ENCODE peak calls at places on chromosomes 3 and 15, in four cellular contexts. K is epithelial cell of esophagus, B is coronary artery, O is bronchial epithelial cell. C is an unnamed sample.

GRCh38 chr3:130772124-130772523 is 25.5 kb upstream of the PIK3R4 start:
- DNase-seq in K (no peak), B (no peak), O (no peak), C (no peak)

GRCh38 chr15:58447244-58448010 is 15.6 kb downstream of the LIPC start:
- DNase-seq in B (no peak), O (peak), K (peak), C (no peak)

GRCh38 chr3:89114841-89115223 is 7.4 kb downstream of the EPHA3 start:
- DNase-seq in K (no peak), B (no peak), O (no peak), C (no peak)

GRCh38 chr3:127953636-127954035 is 38.6 kb downstream of the KBTBD12 start:
- DNase-seq in O (peak), B (no peak), K (peak), C (no peak)

GRCh38 chr3:101193957-101194356 is 126.4 kb downstream of the IMPG2 start:
- DNase-seq in K (peak), B (no peak), O (peak), C (no peak)

GRCh38 chr3:140834266-140835037 is 107.2 kb upstream of the SLC25A36 start:
- DNase-seq in K (peak), O (peak), B (no peak), C (no peak)

GRCh38 chr15:57902155-57902554 is 163.4 kb downstream of the ALDH1A2 start:
- DNase-seq in O (peak), K (no peak), B (no peak), C (no peak)

GRCh38 chr3:10284496-10284895 is 8.3 kb downstream of the GHRL start:
- DNase-seq in K (no peak), B (no peak), O (no peak), C (no peak)

GRCh38 chr3:54563661-54564200 is 364.1 kb downstream of the LRTM1 start:
- DNase-seq in K (no peak), B (no peak), O (no peak), C (no peak)

GRCh38 chr3:181569356-181569940 is 142.3 kb upstream of the SOX2 start:
- DNase-seq in B (no peak), O (no peak), K (no peak), C (no peak)

GRCh38 chr3:183539821-183540220 is 15.7 kb downstream of the KLHL6 start:
- DNase-seq in K (peak), O (peak), B (no peak), C (no peak)

GRCh38 chr3:11434017-11434526 is 161.9 kb downstream of the ATG7 start:
- DNase-seq in O (peak), B (peak), K (peak), C (peak)

GRCh38 chr3:112327371-112327951 is 5.5 kb upstream of the CD200 start:
- DNase-seq in B (no peak), K (peak), O (peak), C (peak)

GRCh38 chr15:100737214-100737613 is 134.8 kb downstream of the ASB7 start:
- DNase-seq in B (no peak), K (no peak), O (no peak), C (no peak)

GRCh38 chr3:141257971-141258370 is 26.3 kb downstream of the PXYLP1 start:
- DNase-seq in B (no peak), K (no peak), O (no peak), C (no peak)

GRCh38 chr3:123723527-123724168 is 138.8 kb upstream of the HACD2 start:
- DNase-seq in O (peak), B (no peak), K (peak), C (no peak)

GRCh38 chr3:158568784-158569183 is 2.2 kb upstream of the MLF1 start:
- DNase-seq in O (peak), B (no peak), K (peak), C (no peak)

GRCh38 chr3:141795719-141796435 is 32.7 kb downstream of the GRK7 start:
- DNase-seq in B (no peak), O (peak), K (peak), C (peak)

GRCh38 chr15:88833196-88833595 is 30.0 kb downstream of the ACAN start:
- DNase-seq in O (no peak), K (no peak), B (no peak), C (no peak)

GRCh38 chr3:13885704-13886010 is 5.8 kb upstream of the WNT7A start:
- DNase-seq in K (no peak), O (no peak), B (no peak), C (no peak)
- TF ChIP-seq CTCF in K (no peak), O (no peak), B (no peak), C (no peak)

DNA sequence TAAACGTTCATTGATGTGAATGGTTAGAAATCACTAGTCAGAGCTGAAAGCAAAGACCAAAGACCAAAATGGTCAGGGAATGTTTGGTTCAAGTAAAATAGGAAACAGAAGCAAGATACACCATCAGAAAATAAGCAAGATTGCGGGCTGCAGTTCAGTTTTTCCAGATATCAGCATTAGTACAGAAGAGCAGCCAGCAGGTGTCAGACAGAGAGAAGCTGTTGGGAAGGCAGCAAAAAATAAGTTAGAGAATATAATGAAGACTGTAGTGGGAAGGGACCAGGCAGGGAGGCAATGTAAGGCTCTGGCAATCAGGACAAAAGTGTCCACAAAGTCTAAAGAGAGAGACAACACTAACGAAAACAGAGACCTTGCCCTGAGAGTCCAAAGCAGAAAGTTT is 639.4 kb upstream of the NAALADL2 start:
- DNase-seq in B (no peak), O (no peak), K (no peak), C (no peak)
- TF ChIP-seq CTCF in B (no peak), O (no peak), K (no peak), C (no peak)

DNA sequence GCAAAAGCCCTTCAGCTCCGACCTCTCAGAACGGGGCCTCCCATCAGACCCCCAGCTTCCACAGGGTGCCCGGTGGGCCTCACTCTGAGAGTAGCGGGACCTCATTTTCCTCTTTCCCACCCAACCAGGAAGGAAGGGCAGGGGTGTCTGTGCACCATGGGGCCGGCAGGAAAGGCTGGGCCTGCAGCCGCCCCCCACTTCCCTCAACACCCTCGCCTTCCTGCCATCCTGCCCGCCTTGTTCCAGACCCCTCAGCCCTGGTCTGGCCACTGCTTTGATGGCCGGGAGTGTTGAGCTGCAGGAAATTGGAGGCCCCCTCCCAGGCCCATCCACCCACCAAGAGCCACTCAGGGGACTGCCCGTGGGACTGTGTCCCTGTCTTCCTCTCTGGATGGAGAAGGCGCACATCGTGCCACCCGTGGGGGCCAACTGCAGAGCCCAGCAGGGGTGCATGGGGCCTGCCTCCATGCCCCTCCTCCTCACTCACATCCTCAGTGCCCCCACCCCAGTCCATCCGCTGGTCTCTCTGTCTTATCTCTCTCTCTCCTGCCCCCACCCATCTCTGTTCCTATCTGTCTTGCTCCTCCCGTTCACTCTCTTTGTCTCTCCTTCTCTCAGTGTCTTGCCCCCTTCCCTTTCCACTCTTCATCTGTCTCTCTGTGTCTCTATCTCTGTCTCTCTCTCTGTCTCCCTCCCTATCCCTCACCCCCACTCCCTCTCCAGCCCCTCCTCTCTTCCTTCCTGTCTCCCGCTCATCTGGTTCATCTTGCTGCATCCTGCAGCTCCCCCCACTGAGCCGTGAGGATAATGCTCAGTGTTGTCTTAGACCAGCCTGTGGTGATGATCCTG is 1.8 kb upstream of the PLXND1 start:
- DNase-seq in B (no peak), K (peak), O (no peak), C (no peak)
- TF ChIP-seq CTCF in B (no peak), K (no peak), O (no peak), C (peak)

DNA sequence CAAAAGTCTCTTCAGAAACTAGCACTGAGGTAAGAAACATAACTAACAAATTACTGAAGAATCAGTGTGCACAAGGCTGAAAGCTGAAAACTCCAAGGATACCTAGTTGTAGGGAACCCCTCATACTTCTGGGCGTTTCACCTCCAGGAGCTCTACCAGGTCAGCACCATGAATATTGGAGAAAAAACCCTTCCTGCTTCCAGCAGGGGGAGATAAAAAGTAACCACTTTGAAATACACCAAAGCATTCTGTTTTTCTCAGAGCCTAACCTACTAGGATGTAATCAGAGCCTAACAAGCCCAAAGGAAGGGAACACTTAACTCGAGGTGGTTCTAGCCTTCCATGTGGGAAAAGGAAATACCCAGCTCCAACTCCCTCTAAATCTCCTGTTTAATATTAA is 175.8 kb upstream of the MME start:
- DNase-seq in O (peak), B (no peak), K (peak), C (no peak)
- TF ChIP-seq CTCF in O (peak), B (no peak), K (peak), C (peak)

GRCh38 chr15:39497759-39498565 is 82.9 kb upstream of the THBS1 start:
- DNase-seq in O (peak), B (no peak), K (peak), C (no peak)

GRCh38 chr15:39498642-39499041 is 82.2 kb upstream of the THBS1 start:
- DNase-seq in O (no peak), B (no peak), K (no peak), C (no peak)

GRCh38 chr15:39499151-39499550 is 81.7 kb upstream of the THBS1 start:
- DNase-seq in K (no peak), O (no peak), B (no peak), C (no peak)

GRCh38 chr15:39495871-39496459 is 84.9 kb upstream of the THBS1 start:
- DNase-seq in O (peak), K (peak), B (no peak), C (no peak)

GRCh38 chr15:39497016-39497758 is 83.7 kb upstream of the THBS1 start:
- DNase-seq in B (no peak), O (no peak), K (no peak), C (no peak)
- TF ChIP-seq CTCF in B (no peak), O (no peak), K (no peak), C (no peak)

DNA sequence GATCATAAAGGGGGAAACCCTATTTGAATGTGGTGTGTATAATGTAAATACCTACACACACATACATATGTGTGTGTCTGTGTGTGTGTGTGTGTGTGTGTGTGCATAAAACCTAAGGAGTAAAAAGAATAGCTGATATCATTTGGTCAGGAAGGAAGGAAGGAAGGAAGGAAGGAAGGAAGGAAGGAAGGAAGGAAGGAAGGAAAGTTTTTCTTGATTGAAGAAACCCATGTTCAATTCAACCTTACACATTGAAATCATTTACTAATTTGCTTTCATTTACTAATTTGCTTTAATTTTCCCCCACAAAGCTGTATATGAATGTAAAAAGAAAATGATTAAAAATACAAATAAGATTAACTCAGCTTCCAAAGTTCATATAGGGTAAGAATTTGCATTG is 386.6 kb downstream of the ROBO2 start:
- DNase-seq in K (no peak), O (no peak), B (no peak), C (no peak)
- TF ChIP-seq CTCF in K (no peak), O (no peak), B (no peak), C (no peak)

C was measured in AG09319.